ENCODE peak calls at places on chromosome 7, in seven cellular contexts. B is cardiac muscle cell, J is spleen, R is neural progenitor cell, X is GM12878, Y is AG09319, H is GM23338. D is an unnamed sample.

GRCh38 chr7:919924-920341 is 34.5 kb downstream of the ADAP1 start:
- DNase-seq in B (no peak), J (peak), R (no peak), X (no peak), Y (no peak), H (no peak), D (peak)

GRCh38 chr7:152583006-152583405 is 92.9 kb downstream of the XRCC2 start:
- DNase-seq in B (no peak), J (peak), R (no peak), X (no peak), Y (no peak), H (no peak), D (no peak)

GRCh38 chr7:46850563-46851325 is 731.2 kb downstream of the TNS3 start:
- DNase-seq in B (no peak), J (no peak), R (no peak), X (no peak), Y (no peak), H (no peak), D (no peak)

GRCh38 chr7:35647171-35647574 is 47.8 kb downstream of the HERPUD2 start:
- DNase-seq in B (peak), J (no peak), R (peak), X (no peak), Y (no peak), H (peak), D (no peak)

GRCh38 chr7:45644237-45644636 is 70.1 kb downstream of the ADCY1 start:
- DNase-seq in B (no peak), J (no peak), R (no peak), X (no peak), Y (no peak), H (no peak), D (no peak)

GRCh38 chr7:70098133-70098561 is 499.9 kb downstream of the AUTS2 start:
- DNase-seq in B (no peak), J (no peak), R (no peak), X (no peak), Y (no peak), H (no peak), D (no peak)

GRCh38 chr7:24221500-24221899 is 62.5 kb upstream of the NPY start:
- DNase-seq in B (no peak), J (no peak), R (no peak), X (no peak), Y (no peak), H (no peak), D (no peak)

GRCh38 chr7:134739362-134739761 is 40.1 kb upstream of the CALD1 start:
- DNase-seq in B (no peak), J (no peak), R (no peak), X (no peak), Y (no peak), H (no peak), D (no peak)

GRCh38 chr7:66626236-66626957 is 2.3 kb upstream of the KCTD7 start:
- DNase-seq in B (no peak), J (no peak), R (no peak), X (no peak), Y (peak), H (no peak), D (no peak)

GRCh38 chr7:22561356-22561755 is 61.4 kb upstream of the STEAP1B start:
- DNase-seq in B (peak), J (no peak), R (peak), X (no peak), Y (peak), H (peak), D (peak)

GRCh38 chr7:155463114-155463811 is 5.3 kb downstream of the EN2 start:
- DNase-seq in B (no peak), J (peak), R (peak), X (no peak), Y (no peak), H (peak), D (no peak)

GRCh38 chr7:4074407-4074806 is 607.7 kb upstream of the FOXK1 start:
- DNase-seq in B (no peak), J (no peak), R (no peak), X (no peak), Y (no peak), H (no peak), D (no peak)

GRCh38 chr7:31022726-31023125 is 29.4 kb upstream of the ADCYAP1R1 start:
- DNase-seq in B (no peak), J (peak), R (no peak), X (no peak), Y (no peak), H (peak), D (peak)

GRCh38 chr7:65287023-65287422 is 86.6 kb upstream of the ZNF92 start:
- DNase-seq in B (no peak), J (no peak), R (no peak), X (no peak), Y (no peak), H (no peak), D (no peak)

GRCh38 chr7:94375713-94376112 is 19.0 kb upstream of the COL1A2 start:
- DNase-seq in B (peak), J (no peak), R (no peak), X (no peak), Y (peak), H (peak), D (no peak)

GRCh38 chr7:142535123-142535779 is 214.0 kb upstream of the PRSS1 start:
- DNase-seq in B (peak), J (no peak), R (peak), X (peak), Y (peak), H (peak), D (peak)

GRCh38 chr7:1505731-1506550 is 1.8 kb upstream of the INTS1 start:
- DNase-seq in B (no peak), J (peak), R (no peak), X (no peak), Y (no peak), H (no peak), D (no peak)

GRCh38 chr7:44288381-44288685 is 37.1 kb downstream of the CAMK2B start:
- DNase-seq in B (no peak), J (no peak), R (no peak), X (no peak), Y (no peak), H (no peak), D (peak)

GRCh38 chr7:50826371-50827172 is 43.9 kb upstream of the GRB10 start:
- DNase-seq in B (no peak), J (no peak), R (no peak), X (no peak), Y (peak), H (no peak), D (no peak)
- TF ChIP-seq CTCF in B (peak), J (no peak), R (no peak), X (no peak), Y (no peak), H (no peak), D (no peak)

GRCh38 chr7:40507166-40507565 is 372.4 kb downstream of the SUGCT start:
- DNase-seq in B (no peak), J (no peak), R (no peak), X (no peak), Y (no peak), H (peak), D (no peak)
- TF ChIP-seq CTCF in B (peak), J (peak), R (peak), X (peak), Y (no peak), H (peak), D (no peak)

DNA sequence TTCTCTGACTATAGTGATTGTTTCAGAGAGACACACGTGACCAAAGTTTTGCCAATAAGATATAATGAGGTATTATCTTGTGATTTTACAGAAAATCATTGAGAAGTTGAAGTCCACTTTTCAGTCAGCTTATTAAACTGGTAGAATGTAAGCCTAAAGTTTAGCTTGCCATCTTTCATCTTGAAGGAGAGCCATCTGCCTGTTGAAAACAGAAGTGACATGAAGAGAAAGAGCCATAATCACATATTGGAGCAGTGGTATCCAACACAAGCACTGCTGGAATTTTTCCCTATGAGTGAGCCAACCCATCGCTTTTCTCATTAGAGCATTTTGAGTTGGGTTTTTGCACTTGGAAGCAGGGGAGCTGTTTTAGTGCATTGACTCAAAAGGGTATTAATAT is 117.6 kb upstream of the FERD3L start:
- DNase-seq in B (no peak), J (no peak), R (no peak), X (no peak), Y (no peak), H (peak), D (no peak)
- TF ChIP-seq CTCF in B (no peak), J (no peak), R (no peak), X (no peak), Y (no peak), H (peak), D (no peak)

GRCh38 chr7:29565186-29565540 is 1.5 kb downstream of the PRR15 start:
- DNase-seq in B (no peak), J (no peak), R (no peak), X (no peak), Y (no peak), H (peak), D (no peak)

GRCh38 chr7:29564455-29565185 is 985 bp downstream of the PRR15 start:
- DNase-seq in B (peak), J (peak), R (peak), X (no peak), Y (peak), H (peak), D (peak)

GRCh38 chr7:29562307-29562706 is 1.3 kb upstream of the PRR15 start:
- DNase-seq in B (no peak), J (no peak), R (no peak), X (no peak), Y (no peak), H (no peak), D (no peak)

GRCh38 chr7:29565634-29565981 is 2.0 kb downstream of the PRR15 start:
- DNase-seq in B (no peak), J (peak), R (no peak), X (no peak), Y (no peak), H (no peak), D (peak)

DNA sequence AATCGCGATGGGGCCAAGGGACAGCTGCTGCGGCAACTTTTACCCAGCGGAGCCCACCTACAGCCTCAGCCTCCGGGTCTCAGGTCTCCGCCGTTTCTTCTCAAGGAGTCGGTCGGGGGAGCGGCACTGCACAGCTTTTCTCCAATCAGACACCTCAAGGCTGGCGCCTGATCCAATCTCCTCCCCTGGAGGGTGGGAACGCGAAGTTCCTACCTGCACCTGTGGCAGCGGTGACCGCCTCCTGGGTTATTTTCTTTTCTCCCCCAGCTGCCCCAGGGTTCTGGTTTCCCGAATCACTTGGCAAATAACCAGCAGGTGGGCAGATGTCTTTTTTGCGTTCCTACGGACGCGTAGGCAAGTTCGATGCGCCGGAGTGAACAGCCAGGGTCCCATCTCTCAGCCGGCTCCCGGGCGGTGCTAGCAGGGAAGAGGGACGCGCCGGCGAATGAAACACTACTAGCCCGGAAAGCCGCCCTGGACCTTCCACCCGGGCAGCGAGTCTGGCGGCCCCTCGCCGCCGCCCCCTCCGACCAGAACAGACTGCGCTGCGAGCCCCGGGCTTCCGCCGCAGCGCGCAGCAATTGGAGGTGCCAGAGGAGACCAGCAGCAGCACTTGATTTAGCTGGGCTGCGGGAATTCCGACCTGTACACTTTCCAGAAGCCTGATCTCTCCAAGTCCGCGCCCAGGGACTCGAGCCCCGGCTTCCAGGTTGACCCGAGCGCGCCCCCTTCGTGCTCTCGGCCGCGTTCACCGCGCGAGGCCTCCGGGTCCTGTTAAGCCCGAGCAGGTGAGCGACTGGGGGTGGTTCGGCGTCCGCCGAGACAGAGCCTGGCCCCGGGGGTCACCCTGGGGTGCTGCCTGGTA is at the start of gene PRR15:
- DNase-seq in B (peak), J (peak), R (peak), X (no peak), Y (no peak), H (peak), D (peak)
- TF ChIP-seq CTCF in B (no peak), J (no peak), R (peak), X (no peak), Y (no peak), H (no peak), D (no peak)

GRCh38 chr7:21508538-21508937 is 34.3 kb upstream of the DNAH11 start:
- DNase-seq in B (no peak), J (no peak), R (no peak), X (no peak), Y (no peak), H (no peak), D (no peak)

GRCh38 chr7:21504021-21504420 is 38.8 kb upstream of the DNAH11 start:
- DNase-seq in B (no peak), J (no peak), R (no peak), X (no peak), Y (no peak), H (peak), D (no peak)

GRCh38 chr7:21507627-21508343 is 35.1 kb upstream of the DNAH11 start:
- DNase-seq in B (peak), J (no peak), R (peak), X (no peak), Y (no peak), H (peak), D (peak)
- TF ChIP-seq CTCF in B (peak), J (peak), R (peak), X (peak), Y (peak), H (peak), D (peak)

GRCh38 chr7:32582036-32582435 is 86.7 kb downstream of the AVL9 start:
- DNase-seq in B (no peak), J (no peak), R (no peak), X (no peak), Y (no peak), H (no peak), D (no peak)

GRCh38 chr7:32583791-32584190 is 88.5 kb downstream of the AVL9 start:
- DNase-seq in B (no peak), J (no peak), R (no peak), X (no peak), Y (peak), H (no peak), D (no peak)

GRCh38 chr7:32579776-32580175 is 84.5 kb downstream of the AVL9 start:
- DNase-seq in B (no peak), J (no peak), R (no peak), X (no peak), Y (no peak), H (no peak), D (no peak)

GRCh38 chr7:32577421-32577820 is 82.1 kb downstream of the AVL9 start:
- DNase-seq in B (no peak), J (no peak), R (no peak), X (no peak), Y (no peak), H (no peak), D (no peak)

GRCh38 chr7:32580646-32581045 is 85.4 kb downstream of the AVL9 start:
- DNase-seq in B (no peak), J (no peak), R (no peak), X (no peak), Y (no peak), H (no peak), D (no peak)
- TF ChIP-seq CTCF in B (no peak), J (no peak), R (no peak), X (no peak), Y (no peak), H (no peak), D (no peak)

GRCh38 chr7:78539825-78540224 is 741.3 kb downstream of the PHTF2 start:
- DNase-seq in B (no peak), J (no peak), R (no peak), X (no peak), Y (no peak), H (no peak), D (no peak)
- TF ChIP-seq CTCF in B (no peak), J (no peak), R (no peak), X (no peak), Y (no peak), H (peak), D (no peak)

GRCh38 chr7:33753881-33754525 is 151.3 kb upstream of the BMPER start:
- DNase-seq in B (no peak), J (no peak), R (no peak), X (no peak), Y (no peak), H (no peak), D (no peak)
- TF ChIP-seq CTCF in B (no peak), J (no peak), R (no peak), X (no peak), Y (no peak), H (no peak), D (no peak)

D was measured in nephron progenitor cell.